ENCODE peak calls at places on chromosomes 2 and 18, in five cellular contexts. One of them, this sample, is unnamed.
A peak's percentile ranks its signal among the peaks of the same experiment; 100 is the strongest.

GRCh38 chr2:25674003-25674362 is 606 bp upstream of the DTNB start:
- DNase-seq in OCI-LY7: no peak
- DNase-seq in esophagus squamous epithelium: no peak
- DNase-seq in RWPE1: no peak
- DNase-seq in AG04450: no peak
- DNase-seq in this sample: no peak

GRCh38 chr2:103219398-103219797 is 457.6 kb downstream of the TMEM182 start:
- DNase-seq in RWPE1: no peak
- DNase-seq in AG04450: no peak
- DNase-seq in OCI-LY7: no peak
- DNase-seq in esophagus squamous epithelium: no peak
- DNase-seq in this sample: no peak

GRCh38 chr2:36388472-36388871 is 32.9 kb downstream of the CRIM1 start:
- DNase-seq in AG04450: no peak
- DNase-seq in esophagus squamous epithelium: no peak
- DNase-seq in RWPE1: no peak
- DNase-seq in OCI-LY7: no peak
- DNase-seq in this sample: no peak

GRCh38 chr2:50514881-50515280 is 517.1 kb downstream of the NRXN1 start:
- DNase-seq in AG04450: no peak
- DNase-seq in OCI-LY7: no peak
- DNase-seq in esophagus squamous epithelium: no peak
- DNase-seq in RWPE1: no peak
- DNase-seq in this sample: no peak

GRCh38 chr2:64474200-64474630 is 20.3 kb downstream of the LGALSL start:
- DNase-seq in esophagus squamous epithelium: no peak
- DNase-seq in OCI-LY7: peak; percentile 76
- DNase-seq in RWPE1: no peak
- DNase-seq in AG04450: no peak
- DNase-seq in this sample: no peak

GRCh38 chr2:177705511-177705910 is 312.9 kb downstream of the AGPS start:
- DNase-seq in AG04450: no peak
- DNase-seq in OCI-LY7: no peak
- DNase-seq in RWPE1: no peak
- DNase-seq in esophagus squamous epithelium: no peak
- DNase-seq in this sample: no peak

GRCh38 chr2:38572167-38572566 is 30.6 kb downstream of the HNRNPLL start:
- DNase-seq in esophagus squamous epithelium: no peak
- DNase-seq in OCI-LY7: no peak
- DNase-seq in RWPE1: no peak
- DNase-seq in AG04450: peak; percentile 34
- DNase-seq in this sample: no peak

GRCh38 chr18:38009335-38009734 is 443.7 kb upstream of the CELF4 start:
- DNase-seq in RWPE1: no peak
- DNase-seq in esophagus squamous epithelium: no peak
- DNase-seq in AG04450: no peak
- DNase-seq in OCI-LY7: no peak
- DNase-seq in this sample: no peak

GRCh38 chr2:154591294-154591693 is 107.2 kb upstream of the KCNJ3 start:
- DNase-seq in OCI-LY7: no peak
- DNase-seq in AG04450: no peak
- DNase-seq in RWPE1: no peak
- DNase-seq in esophagus squamous epithelium: no peak
- DNase-seq in this sample: no peak

GRCh38 chr2:108570416-108570815 is 36.1 kb downstream of the LIMS1 start:
- DNase-seq in AG04450: no peak
- DNase-seq in OCI-LY7: no peak
- DNase-seq in esophagus squamous epithelium: no peak
- DNase-seq in RWPE1: no peak
- DNase-seq in this sample: no peak

GRCh38 chr2:235212501-235212900 is 260.7 kb downstream of the SH3BP4 start:
- DNase-seq in RWPE1: no peak
- DNase-seq in AG04450: no peak
- DNase-seq in esophagus squamous epithelium: no peak
- DNase-seq in OCI-LY7: no peak
- DNase-seq in this sample: no peak

GRCh38 chr18:27749189-27749588 is 427.7 kb downstream of the CDH2 start:
- DNase-seq in RWPE1: no peak
- DNase-seq in OCI-LY7: no peak
- DNase-seq in esophagus squamous epithelium: no peak
- DNase-seq in AG04450: no peak
- DNase-seq in this sample: no peak

GRCh38 chr2:60260646-60261296 is 292.7 kb downstream of the BCL11A start:
- DNase-seq in esophagus squamous epithelium: no peak
- DNase-seq in AG04450: no peak
- DNase-seq in RWPE1: peak; percentile 87
- DNase-seq in OCI-LY7: no peak
- DNase-seq in this sample: no peak

GRCh38 chr2:134445981-134446380 is 192.1 kb downstream of the MGAT5 start:
- DNase-seq in OCI-LY7: no peak
- DNase-seq in RWPE1: no peak
- DNase-seq in esophagus squamous epithelium: no peak
- DNase-seq in AG04450: no peak
- DNase-seq in this sample: no peak

GRCh38 chr2:20676353-20677215 is 9.6 kb downstream of the GDF7 start:
- DNase-seq in RWPE1: no peak
- DNase-seq in AG04450: no peak
- DNase-seq in OCI-LY7: peak; percentile 82
- DNase-seq in esophagus squamous epithelium: no peak
- DNase-seq in this sample: no peak

GRCh38 chr2:65464604-65465003 is 32.2 kb upstream of the SPRED2 start:
- DNase-seq in OCI-LY7: no peak
- DNase-seq in esophagus squamous epithelium: no peak
- DNase-seq in RWPE1: no peak
- DNase-seq in AG04450: no peak
- DNase-seq in this sample: no peak

GRCh38 chr2:181457741-181458425 is 697 bp downstream of the ITGA4 start:
- DNase-seq in RWPE1: no peak
- DNase-seq in OCI-LY7: peak; percentile 67
- DNase-seq in AG04450: peak; percentile 7
- DNase-seq in esophagus squamous epithelium: peak; percentile 20
- DNase-seq in this sample: no peak

GRCh38 chr2:43088148-43089073 is 138.0 kb downstream of the ZFP36L2 start:
- DNase-seq in RWPE1: no peak
- DNase-seq in AG04450: no peak
- DNase-seq in esophagus squamous epithelium: no peak
- DNase-seq in OCI-LY7: no peak
- DNase-seq in this sample: no peak

GRCh38 chr18:27942706-27943105 is 234.2 kb downstream of the CDH2 start:
- DNase-seq in AG04450: no peak
- DNase-seq in esophagus squamous epithelium: no peak
- DNase-seq in RWPE1: no peak
- DNase-seq in OCI-LY7: no peak
- DNase-seq in this sample: no peak

GRCh38 chr18:46573156-46573555 is 83.9 kb downstream of the LOXHD1 start:
- DNase-seq in AG04450: no peak
- DNase-seq in OCI-LY7: no peak
- DNase-seq in esophagus squamous epithelium: no peak
- DNase-seq in RWPE1: no peak
- DNase-seq in this sample: no peak

GRCh38 chr18:58583569-58583968 is 45.3 kb downstream of the ALPK2 start:
- DNase-seq in RWPE1: no peak
- DNase-seq in AG04450: no peak
- DNase-seq in OCI-LY7: no peak
- DNase-seq in esophagus squamous epithelium: no peak
- DNase-seq in this sample: no peak

GRCh38 chr18:24198461-24198860 is 59.6 kb downstream of the CABYR start:
- DNase-seq in AG04450: no peak
- DNase-seq in RWPE1: no peak
- DNase-seq in esophagus squamous epithelium: no peak
- DNase-seq in OCI-LY7: no peak
- DNase-seq in this sample: no peak

GRCh38 chr2:227378371-227378782 is 729 bp downstream of the TM4SF20 start:
- DNase-seq in AG04450: no peak
- DNase-seq in OCI-LY7: no peak
- DNase-seq in RWPE1: peak; percentile 58
- DNase-seq in esophagus squamous epithelium: no peak
- DNase-seq in this sample: no peak

GRCh38 chr2:96205238-96205637 is 3.4 kb downstream of the STARD7 start:
- DNase-seq in OCI-LY7: no peak
- DNase-seq in AG04450: no peak
- DNase-seq in RWPE1: no peak
- DNase-seq in esophagus squamous epithelium: no peak
- DNase-seq in this sample: no peak

GRCh38 chr2:8030694-8031303 is 651.1 kb upstream of the ID2 start:
- DNase-seq in OCI-LY7: no peak
- DNase-seq in RWPE1: no peak
- DNase-seq in esophagus squamous epithelium: no peak
- DNase-seq in AG04450: no peak
- DNase-seq in this sample: no peak

GRCh38 chr2:60804473-60804872 is 48.4 kb downstream of the PAPOLG start:
- DNase-seq in AG04450: no peak
- DNase-seq in OCI-LY7: no peak
- DNase-seq in RWPE1: no peak
- DNase-seq in esophagus squamous epithelium: no peak
- DNase-seq in this sample: no peak

GRCh38 chr2:52934354-52934898 is 833.2 kb upstream of the CHAC2 start:
- DNase-seq in OCI-LY7: no peak
- DNase-seq in AG04450: peak; percentile 53
- DNase-seq in esophagus squamous epithelium: no peak
- DNase-seq in RWPE1: peak; percentile 72
- DNase-seq in this sample: no peak

GRCh38 chr18:2848879-2849254 is 2.1 kb downstream of the EMILIN2 start:
- DNase-seq in OCI-LY7: no peak
- DNase-seq in esophagus squamous epithelium: no peak
- DNase-seq in AG04450: no peak
- DNase-seq in RWPE1: no peak
- DNase-seq in this sample: no peak

GRCh38 chr2:178912416-178913056 is 105.3 kb upstream of the TTN start:
- DNase-seq in RWPE1: no peak
- DNase-seq in OCI-LY7: no peak
- DNase-seq in AG04450: no peak
- DNase-seq in esophagus squamous epithelium: no peak
- DNase-seq in this sample: no peak

GRCh38 chr2:230668184-230668938 is 44.3 kb upstream of the CAB39 start:
- DNase-seq in AG04450: no peak
- DNase-seq in RWPE1: peak; percentile 51
- DNase-seq in OCI-LY7: peak; percentile 37
- DNase-seq in esophagus squamous epithelium: no peak
- DNase-seq in this sample: peak; percentile 18

GRCh38 chr2:71843391-71843850 is 304.2 kb downstream of the CYP26B1 start:
- DNase-seq in esophagus squamous epithelium: no peak
- DNase-seq in RWPE1: peak; percentile 41
- DNase-seq in AG04450: no peak
- DNase-seq in OCI-LY7: no peak
- DNase-seq in this sample: no peak

DNA sequence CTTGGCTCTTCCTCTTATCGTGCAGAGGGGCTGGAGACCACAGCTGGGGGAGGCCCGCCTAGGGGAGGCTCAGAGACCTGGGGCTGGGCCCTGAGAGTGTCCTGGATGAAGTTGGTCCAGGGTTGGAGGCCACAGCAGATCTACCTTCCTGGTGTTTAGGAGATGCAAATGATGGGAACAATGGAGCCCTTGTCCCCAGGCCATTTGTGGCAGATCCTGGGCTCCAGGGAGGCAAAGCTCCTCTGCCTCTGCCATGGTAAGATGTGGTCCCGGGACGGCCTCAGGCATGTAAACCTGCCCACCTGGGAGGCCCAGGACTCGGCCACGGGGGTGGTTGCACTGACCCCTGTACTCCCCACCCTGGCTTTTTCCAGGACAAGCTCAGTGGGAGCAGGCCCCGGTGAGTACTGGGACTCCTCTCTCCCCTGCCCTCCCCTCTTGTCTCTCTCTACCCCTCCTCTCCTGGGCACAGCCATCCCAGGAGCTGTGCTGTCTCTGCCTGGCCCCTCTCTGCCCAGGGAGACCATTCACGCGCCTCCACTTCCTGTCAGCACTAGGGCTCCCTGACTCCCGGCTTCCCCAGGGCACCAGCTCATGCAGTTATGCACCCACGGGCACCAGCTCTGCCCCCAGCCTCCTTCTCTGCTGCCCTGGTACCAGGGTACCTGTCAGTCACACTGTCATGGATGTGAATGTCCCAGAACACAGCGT is 10.9 kb downstream of the SH2D6 start:
- DNase-seq in esophagus squamous epithelium: no peak
- DNase-seq in RWPE1: no peak
- DNase-seq in OCI-LY7: no peak
- DNase-seq in AG04450: no peak
- DNase-seq in this sample: no peak
- H3K27ac ChIP-seq in esophagus squamous epithelium: no peak overlapping the region
- H3K27ac ChIP-seq in RWPE1: peak overlapping the region; percentile 96
- H3K27ac ChIP-seq in OCI-LY7: no peak overlapping the region
- H3K27ac ChIP-seq in AG04450: no peak overlapping the region
- H3K27ac ChIP-seq in this sample: no peak overlapping the region

DNA sequence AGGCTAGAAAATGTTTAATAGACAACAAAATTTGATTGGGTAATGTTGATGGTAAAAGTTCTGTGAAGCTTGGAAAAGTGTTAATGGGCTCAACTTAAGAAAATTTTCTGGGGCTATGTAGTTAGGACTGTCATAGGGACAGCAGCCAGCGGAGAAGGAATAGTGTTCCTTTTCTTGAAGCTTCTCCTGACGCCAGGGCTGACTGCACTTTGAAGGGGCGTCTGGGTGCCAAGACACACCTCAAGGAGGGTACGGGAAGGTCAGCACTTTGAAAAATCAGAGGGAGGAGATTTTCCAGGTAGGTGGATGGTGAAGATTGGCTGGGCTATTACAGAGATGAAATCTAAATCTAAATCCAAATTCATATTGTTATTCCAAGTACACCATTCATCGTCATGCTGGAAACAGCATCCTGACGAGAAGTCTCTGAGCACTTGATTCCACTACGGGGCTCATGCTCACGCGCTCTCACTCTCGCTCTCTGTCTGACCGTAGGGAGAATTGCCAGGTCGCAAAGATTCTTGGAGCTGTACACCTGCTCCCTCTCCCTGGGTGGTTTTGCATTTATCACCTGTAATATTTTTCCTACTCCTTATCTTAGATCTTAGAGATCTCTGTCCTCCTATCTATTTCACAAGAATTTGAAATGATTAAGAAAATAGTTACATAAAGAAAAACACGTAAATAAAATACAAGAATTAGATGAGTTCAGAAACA is 91.0 kb downstream of the ITGB1BP1 start:
- DNase-seq in esophagus squamous epithelium: no peak
- DNase-seq in OCI-LY7: no peak
- DNase-seq in AG04450: no peak
- DNase-seq in RWPE1: no peak
- DNase-seq in this sample: no peak
- H3K27ac ChIP-seq in esophagus squamous epithelium: no peak overlapping the region
- H3K27ac ChIP-seq in OCI-LY7: no peak overlapping the region
- H3K27ac ChIP-seq in AG04450: no peak overlapping the region
- H3K27ac ChIP-seq in RWPE1: peak overlapping the region; percentile 34
- H3K27ac ChIP-seq in this sample: no peak overlapping the region

DNA sequence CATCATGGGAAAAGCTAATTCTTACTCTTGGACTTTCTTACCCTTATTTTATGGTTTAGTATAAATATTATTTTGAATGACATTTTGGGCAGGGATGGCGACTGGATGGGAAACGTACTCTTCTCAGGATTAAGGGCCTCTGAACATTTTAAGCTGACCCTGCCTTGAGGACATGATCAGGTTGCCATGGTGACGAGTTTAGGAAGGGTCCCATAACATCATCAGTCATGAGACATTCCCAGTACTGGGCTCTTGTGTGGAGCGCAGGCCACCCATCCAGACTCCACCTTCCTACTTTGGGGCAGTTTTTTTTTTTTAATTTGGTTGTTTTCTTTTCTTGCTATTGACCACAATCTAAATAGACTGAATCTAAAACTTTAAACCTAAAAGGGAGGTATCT is 40.7 kb downstream of the KCNE4 start:
- DNase-seq in OCI-LY7: no peak
- DNase-seq in esophagus squamous epithelium: no peak
- DNase-seq in RWPE1: no peak
- DNase-seq in AG04450: no peak
- DNase-seq in this sample: no peak
- H3K27ac ChIP-seq in OCI-LY7: no peak overlapping the region
- H3K27ac ChIP-seq in esophagus squamous epithelium: no peak overlapping the region
- H3K27ac ChIP-seq in RWPE1: no peak overlapping the region
- H3K27ac ChIP-seq in AG04450: no peak overlapping the region
- H3K27ac ChIP-seq in this sample: no peak overlapping the region

GRCh38 chr2:45282646-45283045 is 273.4 kb upstream of the SIX2 start:
- DNase-seq in OCI-LY7: no peak
- DNase-seq in AG04450: no peak
- DNase-seq in RWPE1: peak; percentile 54
- DNase-seq in esophagus squamous epithelium: no peak
- DNase-seq in this sample: no peak
- H3K27ac ChIP-seq in OCI-LY7: no peak overlapping the region
- H3K27ac ChIP-seq in AG04450: no peak overlapping the region
- H3K27ac ChIP-seq in RWPE1: peak overlapping the region; percentile 60
- H3K27ac ChIP-seq in esophagus squamous epithelium: no peak overlapping the region
- H3K27ac ChIP-seq in this sample: no peak overlapping the region

This sample was measured in effector memory CD4-positive, alpha-beta T cell.